ENCODE peak calls at places on chromosomes 3 and 15, in six cellular contexts. P, R, E, D, O and F are unnamed samples.

GRCh38 chr3:126568776-126569342 is 10.1 kb upstream of the C3orf22 start:
- DNase-seq in P (no peak), R (no peak), E (no peak), D (no peak), O (no peak), F (no peak)

GRCh38 chr3:49924683-49925082 is 4.9 kb downstream of the MON1A start:
- DNase-seq in P (peak), R (peak), E (peak), D (no peak), O (no peak), F (no peak)

GRCh38 chr15:45181491-45182285 is 6.1 kb downstream of the SHF start:
- DNase-seq in P (no peak), R (no peak), E (no peak), D (no peak), O (no peak), F (peak)

GRCh38 chr3:170815340-170815739 is 54.7 kb downstream of the RPL22L1 start:
- DNase-seq in P (no peak), R (peak), E (no peak), D (no peak), O (peak), F (peak)

GRCh38 chr15:69757186-69757585 is 304.6 kb downstream of the RPLP1 start:
- DNase-seq in P (no peak), R (no peak), E (no peak), D (no peak), O (no peak), F (no peak)

GRCh38 chr3:48064292-48064829 is 48.1 kb upstream of the MAP4 start:
- DNase-seq in P (no peak), R (peak), E (no peak), D (no peak), O (no peak), F (no peak)

GRCh38 chr3:58748024-58748423 is 81.5 kb upstream of the FAM3D start:
- DNase-seq in P (no peak), R (no peak), E (no peak), D (no peak), O (no peak), F (no peak)

GRCh38 chr3:53694051-53694450 is 152.2 kb downstream of the CHDH start:
- DNase-seq in P (no peak), R (no peak), E (no peak), D (no peak), O (no peak), F (no peak)